ENCODE peak calls at places on chromosomes 7 and 10, in ten cellular contexts. S is HepG2; T is hepatocyte; Z is brain microvascular endothelial cell; F is caudate nucleus; J is H9; E is GM23248; N is OCI-LY7; P is pancreas; D is CD4-positive, alpha-beta memory T cell. X is an unnamed sample.

GRCh38 chr10:98400482-98400881 is 14.5 kb downstream of the PYROXD2 start:
- DNase-seq in N (no peak), Z (no peak), D (no peak), S (no peak), T (no peak), F (no peak), J (no peak), E (peak), P (no peak), X (no peak)

GRCh38 chr7:2261611-2262010 is 19.6 kb downstream of the NUDT1 start:
- DNase-seq in P (no peak), S (no peak), J (no peak), E (no peak), T (no peak), N (peak), D (no peak), F (no peak), Z (no peak), X (no peak)

GRCh38 chr7:16978358-16979244 is 96.8 kb upstream of the AGR3 start:
- DNase-seq in E (peak), D (no peak), F (no peak), T (no peak), N (no peak), P (no peak), Z (peak), J (no peak), S (peak), X (no peak)

GRCh38 chr10:118110750-118111149 is 64.0 kb upstream of the RAB11FIP2 start:
- DNase-seq in E (no peak), P (no peak), T (no peak), Z (no peak), F (no peak), S (no peak), D (no peak), N (no peak), J (no peak), X (no peak)

GRCh38 chr7:149776305-149776704 is 2.9 kb upstream of the ZNF467 start:
- DNase-seq in S (no peak), F (no peak), P (no peak), E (no peak), N (no peak), D (no peak), Z (peak), J (no peak), T (no peak), X (peak)

GRCh38 chr10:16950686-16951681 is 133.8 kb upstream of the RSU1 start:
- DNase-seq in P (no peak), F (no peak), E (peak), Z (peak), J (peak), S (no peak), D (no peak), N (no peak), T (peak), X (no peak)

GRCh38 chr10:99432881-99433280 is 2.5 kb upstream of the GOT1 start:
- DNase-seq in Z (no peak), J (no peak), T (no peak), P (no peak), S (no peak), N (no peak), F (no peak), D (no peak), E (no peak), X (peak)

GRCh38 chr7:118186491-118186890 is 2.5 kb downstream of the LSM8 start:
- DNase-seq in Z (no peak), F (no peak), E (peak), T (no peak), N (no peak), P (no peak), J (no peak), D (no peak), S (no peak), X (no peak)

GRCh38 chr7:105896407-105896842 is 20.0 kb upstream of the ATXN7L1 start:
- DNase-seq in Z (no peak), F (no peak), E (no peak), N (no peak), P (no peak), J (no peak), T (peak), S (no peak), D (peak), X (no peak)

GRCh38 chr10:13001041-13001886 is at the start of gene CCDC3:
- DNase-seq in T (peak), N (no peak), S (no peak), F (no peak), P (peak), D (no peak), E (peak), Z (no peak), J (peak), X (peak)

GRCh38 chr7:4013793-4014192 is 668.3 kb upstream of the FOXK1 start:
- DNase-seq in P (no peak), J (no peak), T (no peak), D (no peak), E (no peak), S (no peak), F (no peak), Z (no peak), N (no peak), X (no peak)

GRCh38 chr7:74587435-74588126 is 69.9 kb upstream of the GTF2I start:
- DNase-seq in T (peak), J (peak), N (peak), F (peak), S (no peak), P (no peak), D (no peak), E (peak), Z (peak), X (peak)

GRCh38 chr10:101087965-101088364 is 26.2 kb downstream of the KAZALD1 start:
- DNase-seq in P (no peak), F (no peak), T (no peak), J (no peak), D (no peak), N (no peak), Z (no peak), S (no peak), E (no peak), X (no peak)

GRCh38 chr10:79405995-79406515 is 39.4 kb downstream of the ZCCHC24 start:
- DNase-seq in D (no peak), Z (no peak), N (no peak), E (no peak), F (no peak), S (no peak), T (no peak), P (peak), J (no peak), X (no peak)

GRCh38 chr10:46006219-46006618 is 24.2 kb downstream of the NCOA4 start:
- DNase-seq in N (no peak), P (no peak), E (peak), F (no peak), S (no peak), Z (no peak), J (no peak), D (no peak), T (no peak), X (no peak)

GRCh38 chr10:95896066-95896850 is 11.5 kb upstream of the CC2D2B start:
- DNase-seq in E (no peak), S (no peak), F (no peak), N (no peak), D (no peak), J (no peak), Z (no peak), T (no peak), P (no peak), X (no peak)

GRCh38 chr7:38027884-38028455 is 107.5 kb downstream of the EPDR1 start:
- DNase-seq in F (no peak), E (no peak), S (no peak), T (no peak), D (no peak), Z (peak), J (no peak), P (no peak), N (no peak), X (no peak)

GRCh38 chr10:73965890-73966768 is 31.8 kb upstream of the VCL start:
- DNase-seq in E (peak), T (peak), P (no peak), N (no peak), Z (peak), F (peak), S (peak), D (no peak), J (peak), X (no peak)

GRCh38 chr10:73967022-73967429 is 30.9 kb upstream of the VCL start:
- DNase-seq in S (no peak), D (no peak), T (no peak), Z (no peak), N (no peak), J (peak), E (no peak), F (no peak), P (no peak), X (no peak)

GRCh38 chr10:73969224-73969811 is 28.6 kb upstream of the VCL start:
- DNase-seq in J (no peak), S (no peak), E (no peak), Z (no peak), F (no peak), D (no peak), T (no peak), N (no peak), P (no peak), X (no peak)

GRCh38 chr10:73967544-73967943 is 30.4 kb upstream of the VCL start:
- DNase-seq in N (no peak), Z (no peak), S (no peak), D (no peak), T (no peak), P (no peak), J (no peak), E (no peak), F (no peak), X (no peak)

DNA sequence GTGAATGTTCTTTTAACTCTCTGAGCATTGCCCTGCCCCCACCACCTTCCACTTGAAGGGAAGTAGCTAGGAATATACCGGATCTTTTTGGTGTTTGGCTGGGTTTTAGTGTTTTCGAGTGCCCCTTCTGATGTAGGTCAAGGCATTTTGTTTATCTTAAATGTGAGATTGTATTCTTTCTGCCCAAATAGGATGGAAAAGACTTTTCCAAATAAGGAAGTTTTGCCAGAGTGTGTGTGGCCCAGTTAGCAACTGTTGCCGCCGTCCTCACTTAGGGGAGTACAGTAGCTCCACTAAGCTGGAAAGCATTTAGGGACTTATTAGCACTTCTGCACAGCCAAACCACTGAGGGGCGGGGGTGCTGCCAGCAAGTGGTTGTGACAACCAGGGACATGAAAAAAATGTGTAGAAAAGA is 29.8 kb upstream of the VCL start:
- DNase-seq in P (no peak), D (no peak), N (no peak), J (no peak), E (peak), F (no peak), S (no peak), Z (no peak), T (no peak), X (no peak)
- H3K27ac ChIP-seq in P (no peak), D (no peak), N (no peak), J (peak), E (no peak), F (no peak), S (no peak), Z (no peak), T (peak), X (no peak)

GRCh38 chr10:21175797-21176196 is 278.7 kb upstream of the NEBL start:
- DNase-seq in P (no peak), E (no peak), F (no peak), T (no peak), N (no peak), D (no peak), J (no peak), S (no peak), Z (no peak), X (no peak)

GRCh38 chr10:21173433-21173963 is 276.4 kb upstream of the NEBL start:
- DNase-seq in Z (no peak), F (peak), D (no peak), P (no peak), T (peak), N (no peak), S (no peak), J (peak), E (no peak), X (no peak)

GRCh38 chr10:21172774-21173432 is 275.8 kb upstream of the NEBL start:
- DNase-seq in Z (no peak), E (peak), D (no peak), F (peak), J (peak), P (peak), T (peak), S (no peak), N (no peak), X (no peak)

GRCh38 chr10:21174670-21175495 is 277.8 kb upstream of the NEBL start:
- DNase-seq in F (no peak), S (no peak), P (no peak), Z (no peak), T (no peak), E (no peak), N (no peak), J (peak), D (no peak), X (no peak)

GRCh38 chr10:21173964-21174669 is 277.0 kb upstream of the NEBL start:
- DNase-seq in P (peak), Z (no peak), F (peak), S (no peak), D (no peak), T (peak), E (peak), N (no peak), J (peak), X (peak)
- H3K27ac ChIP-seq in P (peak), Z (no peak), F (peak), S (no peak), D (no peak), T (peak), E (no peak), N (no peak), J (no peak), X (no peak)

GRCh38 chr10:1183746-1184145 is 127.6 kb downstream of the WDR37 start:
- DNase-seq in T (no peak), D (no peak), N (no peak), P (peak), F (no peak), S (no peak), Z (no peak), E (no peak), J (no peak), X (no peak)
- H3K27ac ChIP-seq in T (no peak), D (no peak), N (no peak), P (no peak), F (peak), S (no peak), Z (no peak), E (no peak), J (no peak), X (no peak)

GRCh38 chr10:7787150-7787856 is 490 bp downstream of the KIN start:
- DNase-seq in T (peak), E (peak), P (no peak), N (peak), J (no peak), S (no peak), F (no peak), Z (no peak), D (peak), X (no peak)

GRCh38 chr10:7787857-7788639 is at the start of the genes ATP5F1C and KIN:
- DNase-seq in P (peak), D (peak), T (peak), Z (peak), S (peak), N (peak), F (peak), J (peak), E (peak), X (peak)

GRCh38 chr10:7788640-7789335 is 811 bp downstream of the ATP5F1C start:
- DNase-seq in S (peak), E (peak), T (peak), D (no peak), J (no peak), F (peak), Z (no peak), N (peak), P (no peak), X (no peak)

GRCh38 chr10:7792541-7792940 is 4.6 kb downstream of the ATP5F1C start:
- DNase-seq in J (no peak), Z (no peak), D (no peak), T (no peak), P (no peak), E (no peak), N (no peak), F (no peak), S (peak), X (no peak)

GRCh38 chr10:7789390-7789789 is 1.4 kb downstream of the ATP5F1C start:
- DNase-seq in Z (peak), D (no peak), S (peak), F (no peak), N (no peak), J (no peak), T (no peak), E (peak), P (no peak), X (no peak)
- H3K27ac ChIP-seq in Z (no peak), D (no peak), S (no peak), F (no peak), N (no peak), J (no peak), T (peak), E (peak), P (peak), X (no peak)

DNA sequence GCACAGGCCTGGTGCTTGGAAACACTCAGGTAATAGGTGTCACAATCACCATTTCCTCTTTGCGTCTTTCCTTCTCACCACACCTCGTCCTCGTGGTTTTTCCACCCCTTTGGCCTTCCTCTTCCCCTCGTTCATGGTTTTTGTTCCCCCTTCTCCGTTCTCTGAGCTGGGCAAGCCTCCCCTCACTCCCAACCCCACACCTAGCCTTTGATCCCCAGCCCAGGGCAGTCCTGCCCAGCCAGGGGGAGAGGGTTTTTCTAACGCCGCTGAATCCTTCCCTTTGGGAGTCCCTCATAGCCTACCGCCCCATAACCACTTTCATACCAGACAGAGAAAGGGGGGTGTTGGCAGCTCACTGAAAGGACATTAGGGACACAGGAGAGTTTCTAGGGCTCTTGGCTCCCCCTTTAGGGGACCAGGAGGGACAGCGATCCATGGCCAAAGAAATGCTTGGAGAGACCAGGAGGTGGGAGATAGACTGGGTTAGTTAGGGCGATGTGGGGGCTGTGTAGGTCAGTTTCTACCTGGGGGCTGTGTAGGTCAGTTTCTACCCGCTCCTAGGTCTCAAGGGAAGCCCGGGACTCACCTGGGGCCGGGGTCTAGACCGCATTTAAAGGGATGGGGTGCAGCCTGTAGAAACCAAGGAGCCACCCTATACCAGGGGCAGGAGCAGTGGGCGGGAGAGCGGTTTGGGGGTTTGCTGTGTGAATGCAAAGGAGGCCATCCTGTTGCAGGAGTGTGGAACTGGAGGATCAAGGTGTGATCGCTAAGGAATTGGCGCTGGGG is 1.4 kb downstream of the EPHB4 start:
- DNase-seq in N (no peak), Z (peak), E (peak), D (no peak), T (peak), J (no peak), F (no peak), P (no peak), S (peak), X (no peak)
- H3K27ac ChIP-seq in N (no peak), Z (no peak), E (no peak), D (no peak), T (peak), J (no peak), F (no peak), P (peak), S (peak), X (peak)

GRCh38 chr7:6250364-6250833 is 22.0 kb downstream of the CYTH3 start:
- DNase-seq in T (no peak), E (peak), P (no peak), N (no peak), F (no peak), Z (no peak), J (no peak), D (no peak), S (no peak), X (no peak)
- H3K27ac ChIP-seq in T (no peak), E (peak), P (no peak), N (no peak), F (no peak), Z (no peak), J (no peak), D (no peak), S (no peak), X (no peak)

GRCh38 chr10:121392657-121393056 is 205.6 kb downstream of the FGFR2 start:
- DNase-seq in S (no peak), E (no peak), Z (no peak), N (no peak), T (no peak), F (no peak), P (no peak), J (no peak), D (no peak), X (no peak)

GRCh38 chr10:121393522-121393921 is 204.7 kb downstream of the FGFR2 start:
- DNase-seq in T (no peak), S (no peak), F (no peak), N (no peak), Z (no peak), E (no peak), D (no peak), P (no peak), J (no peak), X (no peak)

DNA sequence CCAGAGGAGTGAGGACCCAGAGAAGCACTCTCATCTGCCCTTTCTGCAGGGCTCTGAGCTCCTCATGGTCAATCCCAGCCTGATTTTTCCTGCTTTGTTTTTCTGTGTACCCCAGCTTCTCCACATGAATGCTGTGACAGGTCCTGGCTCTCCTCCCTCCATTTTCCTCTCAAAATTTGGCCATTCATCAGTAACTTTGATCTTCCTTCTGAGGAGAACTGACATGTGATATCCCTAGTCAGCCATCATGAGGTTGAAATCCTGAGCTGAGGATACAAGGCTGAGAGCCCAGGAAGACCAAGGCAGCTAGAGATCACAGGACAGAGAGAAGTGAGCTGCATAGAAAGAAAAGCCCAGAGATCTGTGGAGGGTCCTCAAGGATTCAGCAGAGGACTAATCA is 203.7 kb downstream of the FGFR2 start:
- DNase-seq in S (no peak), Z (no peak), J (no peak), T (no peak), F (no peak), D (no peak), N (no peak), E (no peak), P (no peak), X (no peak)
- H3K27ac ChIP-seq in S (no peak), Z (no peak), J (no peak), T (no peak), F (no peak), D (no peak), N (no peak), E (no peak), P (no peak), X (no peak)

X was measured in right lobe of liver.